ENCODE peak calls at places on chromosomes 6 and 20, in six cellular contexts. One of them, this sample, is unnamed. For H3K4me1, the result is how much of the 10 kb centered on the place peaks cover.

GRCh38 chr6:20203561-20204528 is 8.4 kb downstream of the MBOAT1 start:
- DNase-seq in breast epithelium: no peak
- DNase-seq in heart right ventricle: no peak
- DNase-seq in psoas muscle: no peak
- DNase-seq in gastrocnemius medialis: no peak
- DNase-seq in testis: no peak
- DNase-seq in this sample: no peak

GRCh38 chr6:74705451-74705850 is 500.4 kb downstream of the COL12A1 start:
- DNase-seq in gastrocnemius medialis: no peak
- DNase-seq in testis: no peak
- DNase-seq in breast epithelium: no peak
- DNase-seq in heart right ventricle: no peak
- DNase-seq in psoas muscle: no peak
- DNase-seq in this sample: no peak

GRCh38 chr6:118372413-118372812 is 175.7 kb upstream of the PLN start:
- DNase-seq in testis: peak
- DNase-seq in heart right ventricle: peak
- DNase-seq in breast epithelium: no peak
- DNase-seq in gastrocnemius medialis: peak
- DNase-seq in psoas muscle: peak
- DNase-seq in this sample: no peak

GRCh38 chr20:36472656-36473071 is 68.7 kb upstream of the MYL9 start:
- DNase-seq in psoas muscle: peak
- DNase-seq in heart right ventricle: peak
- DNase-seq in gastrocnemius medialis: no peak
- DNase-seq in breast epithelium: peak
- DNase-seq in testis: no peak
- DNase-seq in this sample: peak

GRCh38 chr6:1436334-1437306 is 47.2 kb downstream of the FOXF2 start:
- DNase-seq in gastrocnemius medialis: no peak
- DNase-seq in testis: peak
- DNase-seq in psoas muscle: no peak
- DNase-seq in breast epithelium: no peak
- DNase-seq in heart right ventricle: no peak
- DNase-seq in this sample: peak

GRCh38 chr20:17967595-17968365 is 814 bp downstream of the SNX5 start:
- DNase-seq in heart right ventricle: no peak
- DNase-seq in breast epithelium: no peak
- DNase-seq in psoas muscle: no peak
- DNase-seq in testis: peak
- DNase-seq in gastrocnemius medialis: no peak
- DNase-seq in this sample: no peak

GRCh38 chr6:17505062-17505476 is 95.0 kb upstream of the FAM8A1 start:
- DNase-seq in psoas muscle: no peak
- DNase-seq in testis: no peak
- DNase-seq in breast epithelium: no peak
- DNase-seq in gastrocnemius medialis: no peak
- DNase-seq in heart right ventricle: no peak
- DNase-seq in this sample: no peak

GRCh38 chr6:1057490-1058135 is 254.3 kb upstream of the FOXQ1 start:
- DNase-seq in testis: no peak
- DNase-seq in heart right ventricle: no peak
- DNase-seq in psoas muscle: no peak
- DNase-seq in gastrocnemius medialis: no peak
- DNase-seq in breast epithelium: no peak
- DNase-seq in this sample: peak

GRCh38 chr6:146697921-146698320 is 99.1 kb downstream of the ADGB start:
- DNase-seq in testis: no peak
- DNase-seq in psoas muscle: no peak
- DNase-seq in breast epithelium: no peak
- DNase-seq in heart right ventricle: no peak
- DNase-seq in gastrocnemius medialis: no peak
- DNase-seq in this sample: no peak

GRCh38 chr6:129667621-129668020 is 42.4 kb downstream of the ARHGAP18 start:
- DNase-seq in gastrocnemius medialis: no peak
- DNase-seq in testis: peak
- DNase-seq in breast epithelium: no peak
- DNase-seq in psoas muscle: no peak
- DNase-seq in heart right ventricle: no peak
- DNase-seq in this sample: no peak

GRCh38 chr20:19935842-19936241 is 81.3 kb upstream of the NAA20 start:
- DNase-seq in breast epithelium: peak
- DNase-seq in testis: no peak
- DNase-seq in gastrocnemius medialis: no peak
- DNase-seq in psoas muscle: no peak
- DNase-seq in heart right ventricle: no peak
- DNase-seq in this sample: no peak

GRCh38 chr6:36290668-36291620 is 21.1 kb downstream of the PNPLA1 start:
- DNase-seq in psoas muscle: no peak
- DNase-seq in heart right ventricle: no peak
- DNase-seq in breast epithelium: no peak
- DNase-seq in gastrocnemius medialis: no peak
- DNase-seq in testis: no peak
- DNase-seq in this sample: peak

GRCh38 chr6:30656513-30656912 is 9.6 kb downstream of the C6orf136 start:
- DNase-seq in psoas muscle: no peak
- DNase-seq in gastrocnemius medialis: no peak
- DNase-seq in heart right ventricle: no peak
- DNase-seq in breast epithelium: no peak
- DNase-seq in testis: no peak
- DNase-seq in this sample: no peak

GRCh38 chr6:73747293-73747692 is 51.3 kb downstream of the CD109 start:
- DNase-seq in breast epithelium: no peak
- DNase-seq in psoas muscle: no peak
- DNase-seq in heart right ventricle: no peak
- DNase-seq in gastrocnemius medialis: no peak
- DNase-seq in testis: no peak
- DNase-seq in this sample: no peak

GRCh38 chr6:78605909-78606446 is 261.4 kb upstream of the IRAK1BP1 start:
- DNase-seq in psoas muscle: no peak
- DNase-seq in testis: no peak
- DNase-seq in breast epithelium: no peak
- DNase-seq in gastrocnemius medialis: no peak
- DNase-seq in heart right ventricle: no peak
- DNase-seq in this sample: no peak

GRCh38 chr6:91462236-91462635 is 875.4 kb upstream of the MAP3K7 start:
- DNase-seq in heart right ventricle: no peak
- DNase-seq in gastrocnemius medialis: no peak
- DNase-seq in breast epithelium: no peak
- DNase-seq in testis: no peak
- DNase-seq in psoas muscle: no peak
- DNase-seq in this sample: no peak

GRCh38 chr6:137219664-137220252 is 573 bp upstream of the IFNGR1 start:
- DNase-seq in testis: no peak
- DNase-seq in breast epithelium: no peak
- DNase-seq in heart right ventricle: no peak
- DNase-seq in gastrocnemius medialis: no peak
- DNase-seq in psoas muscle: no peak
- DNase-seq in this sample: no peak

GRCh38 chr6:6781172-6781876 is 192.8 kb downstream of the LY86 start:
- DNase-seq in gastrocnemius medialis: peak
- DNase-seq in breast epithelium: no peak
- DNase-seq in testis: peak
- DNase-seq in psoas muscle: peak
- DNase-seq in heart right ventricle: peak
- DNase-seq in this sample: no peak

GRCh38 chr6:140462495-140463311 is 1088.3 kb upstream of the CITED2 start:
- DNase-seq in heart right ventricle: no peak
- DNase-seq in gastrocnemius medialis: no peak
- DNase-seq in breast epithelium: peak
- DNase-seq in testis: no peak
- DNase-seq in psoas muscle: no peak
- DNase-seq in this sample: no peak

GRCh38 chr6:141326426-141326825 is 806.3 kb upstream of the GJE1 start:
- DNase-seq in testis: no peak
- DNase-seq in heart right ventricle: no peak
- DNase-seq in breast epithelium: no peak
- DNase-seq in psoas muscle: no peak
- DNase-seq in gastrocnemius medialis: peak
- DNase-seq in this sample: no peak

GRCh38 chr6:30518505-30518850 is 29.2 kb downstream of the HLA-E start:
- DNase-seq in breast epithelium: no peak
- DNase-seq in heart right ventricle: no peak
- DNase-seq in testis: peak
- DNase-seq in gastrocnemius medialis: no peak
- DNase-seq in psoas muscle: no peak
- DNase-seq in this sample: peak

GRCh38 chr6:134630468-134631180 is 312.7 kb upstream of the SGK1 start:
- DNase-seq in psoas muscle: no peak
- DNase-seq in heart right ventricle: no peak
- DNase-seq in testis: no peak
- DNase-seq in breast epithelium: no peak
- DNase-seq in gastrocnemius medialis: peak
- DNase-seq in this sample: no peak

GRCh38 chr20:354298-354977 is 7.5 kb downstream of the NRSN2 start:
- DNase-seq in gastrocnemius medialis: peak
- DNase-seq in heart right ventricle: peak
- DNase-seq in testis: peak
- DNase-seq in psoas muscle: peak
- DNase-seq in breast epithelium: peak
- DNase-seq in this sample: peak

GRCh38 chr6:2858678-2859324 is 17.1 kb upstream of the SERPINB1 start:
- DNase-seq in gastrocnemius medialis: no peak
- DNase-seq in breast epithelium: no peak
- DNase-seq in psoas muscle: no peak
- DNase-seq in testis: no peak
- DNase-seq in heart right ventricle: no peak
- DNase-seq in this sample: no peak

GRCh38 chr6:145017516-145017915 is 717.8 kb downstream of the EPM2A start:
- DNase-seq in psoas muscle: no peak
- DNase-seq in heart right ventricle: no peak
- DNase-seq in gastrocnemius medialis: no peak
- DNase-seq in testis: no peak
- DNase-seq in breast epithelium: no peak
- DNase-seq in this sample: no peak

GRCh38 chr6:24908555-24908954 is 27.2 kb downstream of the RIPOR2 start:
- DNase-seq in testis: no peak
- DNase-seq in gastrocnemius medialis: no peak
- DNase-seq in psoas muscle: no peak
- DNase-seq in heart right ventricle: no peak
- DNase-seq in breast epithelium: no peak
- DNase-seq in this sample: no peak

GRCh38 chr6:157731221-157731620 is 91.8 kb upstream of the SNX9 start:
- DNase-seq in heart right ventricle: no peak
- DNase-seq in testis: no peak
- DNase-seq in psoas muscle: no peak
- DNase-seq in gastrocnemius medialis: no peak
- DNase-seq in breast epithelium: no peak
- DNase-seq in this sample: peak

GRCh38 chr6:41640436-41640835 is 2.2 kb downstream of the MDFI start:
- DNase-seq in testis: no peak
- DNase-seq in psoas muscle: no peak
- DNase-seq in breast epithelium: peak
- DNase-seq in gastrocnemius medialis: no peak
- DNase-seq in heart right ventricle: no peak
- DNase-seq in this sample: peak
- H3K27ac ChIP-seq in testis: no peak
- H3K27ac ChIP-seq in psoas muscle: no peak
- H3K27ac ChIP-seq in breast epithelium: peak
- H3K27ac ChIP-seq in gastrocnemius medialis: no peak
- H3K27ac ChIP-seq in heart right ventricle: no peak
- H3K27ac ChIP-seq in this sample: no peak

DNA sequence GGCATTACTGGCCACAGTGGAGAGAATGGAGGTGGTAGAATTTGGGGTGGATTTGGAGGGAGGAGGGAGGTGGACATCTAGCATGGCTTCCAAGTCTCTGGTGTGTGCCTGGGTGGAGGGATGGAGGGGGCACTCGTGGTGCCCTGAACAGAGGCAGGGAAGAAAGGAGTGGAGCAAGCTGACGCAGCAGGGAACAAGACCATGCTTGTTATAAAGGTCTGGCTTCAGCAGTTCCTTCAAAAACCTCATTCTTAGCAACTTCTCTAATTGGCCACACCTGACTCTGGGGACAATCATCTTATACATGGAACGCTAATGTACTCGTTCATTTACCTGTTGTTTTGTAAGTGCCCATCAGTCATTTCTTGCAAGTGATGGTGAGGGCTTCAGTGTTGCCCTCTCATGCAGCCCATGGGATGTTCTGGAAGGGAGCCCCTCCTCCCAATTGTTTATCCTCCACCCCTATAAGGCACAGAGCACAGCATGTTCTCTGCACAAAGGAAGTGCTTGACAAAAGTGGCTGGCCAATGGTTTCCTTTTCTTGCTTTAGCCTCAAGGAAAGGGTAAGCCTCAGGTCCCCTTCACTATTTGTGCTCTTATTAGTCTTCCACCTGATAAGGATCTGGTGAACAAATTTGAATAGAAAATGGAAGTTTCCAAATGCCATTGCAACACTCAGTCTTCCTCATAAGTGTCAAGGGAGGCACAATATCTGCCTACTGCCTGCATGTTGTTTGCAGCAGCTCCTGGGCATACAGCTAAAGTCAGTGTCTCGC is 39.3 kb downstream of the GFOD1 start:
- DNase-seq in heart right ventricle: no peak
- DNase-seq in gastrocnemius medialis: no peak
- DNase-seq in breast epithelium: no peak
- DNase-seq in testis: peak
- DNase-seq in psoas muscle: no peak
- DNase-seq in this sample: peak
- H3K4me1 ChIP-seq in heart right ventricle: half or more
- H3K4me1 ChIP-seq in gastrocnemius medialis: half or more
- H3K4me1 ChIP-seq in breast epithelium: under half
- H3K4me1 ChIP-seq in testis: under half
- H3K4me1 ChIP-seq in psoas muscle: under half
- H3K4me1 ChIP-seq in this sample: under half

DNA sequence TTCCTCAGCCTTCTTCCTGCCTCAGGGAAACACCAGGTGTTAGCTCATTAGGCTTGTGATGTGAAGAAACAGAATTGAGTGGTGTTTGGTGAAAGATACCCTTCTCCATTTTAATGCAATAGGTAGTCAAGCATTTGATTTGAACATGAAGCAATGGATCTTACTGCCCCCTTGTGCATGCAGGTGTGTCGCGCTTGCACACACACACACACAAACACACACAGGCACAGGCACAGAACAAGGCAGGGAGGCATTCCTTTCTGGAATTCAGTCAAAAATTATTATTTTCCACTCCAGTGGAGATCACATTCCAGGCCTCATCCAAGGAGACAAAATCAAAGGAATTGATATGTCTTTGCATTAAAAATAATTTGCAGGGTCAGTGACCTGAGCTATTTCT is 667.0 kb upstream of the MARCKS start:
- DNase-seq in gastrocnemius medialis: no peak
- DNase-seq in psoas muscle: no peak
- DNase-seq in breast epithelium: no peak
- DNase-seq in testis: no peak
- DNase-seq in heart right ventricle: no peak
- DNase-seq in this sample: peak
- TF ChIP-seq CTCF in gastrocnemius medialis: no peak
- TF ChIP-seq CTCF in psoas muscle: no peak
- TF ChIP-seq CTCF in breast epithelium: no peak
- TF ChIP-seq CTCF in testis: no peak
- TF ChIP-seq CTCF in heart right ventricle: no peak
- TF ChIP-seq CTCF in this sample: peak

GRCh38 chr6:130882370-130882769 is 55.2 kb downstream of the SMLR1 start:
- DNase-seq in testis: no peak
- DNase-seq in breast epithelium: no peak
- DNase-seq in gastrocnemius medialis: no peak
- DNase-seq in heart right ventricle: no peak
- DNase-seq in psoas muscle: no peak
- DNase-seq in this sample: no peak

GRCh38 chr6:130885392-130886192 is 58.4 kb downstream of the SMLR1 start:
- DNase-seq in breast epithelium: peak
- DNase-seq in heart right ventricle: no peak
- DNase-seq in psoas muscle: no peak
- DNase-seq in testis: peak
- DNase-seq in gastrocnemius medialis: peak
- DNase-seq in this sample: peak

GRCh38 chr6:130879826-130880225 is 52.6 kb downstream of the SMLR1 start:
- DNase-seq in breast epithelium: no peak
- DNase-seq in psoas muscle: no peak
- DNase-seq in testis: no peak
- DNase-seq in heart right ventricle: no peak
- DNase-seq in gastrocnemius medialis: no peak
- DNase-seq in this sample: no peak
- H3K27ac ChIP-seq in breast epithelium: no peak
- H3K27ac ChIP-seq in psoas muscle: no peak
- H3K27ac ChIP-seq in testis: no peak
- H3K27ac ChIP-seq in heart right ventricle: no peak
- H3K27ac ChIP-seq in gastrocnemius medialis: no peak
- H3K27ac ChIP-seq in this sample: no peak